ENCODE peak calls at places on chromosomes 12 and 14, in four cellular contexts. L is nephron progenitor cell, E is GM20000, W is NCI-H2081. J is an unnamed sample.

GRCh38 chr12:70754330-70754741 is 117.1 kb upstream of the PTPRB start:
- DNase-seq in W (no peak), E (no peak), L (no peak), J (no peak)

GRCh38 chr12:27034607-27035293 is 12.4 kb downstream of the MED21 start:
- DNase-seq in E (no peak), L (no peak), W (no peak), J (no peak)

GRCh38 chr14:61514006-61514830 is 181.1 kb upstream of the HIF1A start:
- DNase-seq in W (no peak), E (no peak), L (no peak), J (no peak)

GRCh38 chr12:46153267-46153872 is 115.5 kb downstream of the SLC38A1 start:
- DNase-seq in W (peak), L (no peak), E (peak), J (no peak)

GRCh38 chr12:123050913-123051312 is 70.4 kb downstream of the ARL6IP4 start:
- DNase-seq in W (no peak), E (no peak), L (no peak), J (no peak)

GRCh38 chr12:89769483-89769818 is 60.8 kb upstream of the ATP2B1 start:
- DNase-seq in E (no peak), W (no peak), L (no peak), J (no peak)

GRCh38 chr12:5665615-5666014 is 233.7 kb downstream of the NTF3 start:
- DNase-seq in L (no peak), W (no peak), E (no peak), J (no peak)

GRCh38 chr14:24332094-24332983 is 2.5 kb downstream of the ADCY4 start:
- DNase-seq in L (peak), E (peak), W (peak), J (peak)

GRCh38 chr14:78253986-78254385 is 83.8 kb downstream of the NRXN3 start:
- DNase-seq in L (no peak), W (no peak), E (no peak), J (no peak)

GRCh38 chr12:107485731-107486130 is 199.9 kb upstream of the PWP1 start:
- DNase-seq in E (no peak), W (no peak), L (no peak), J (no peak)

GRCh38 chr14:74582910-74583581 is 29.0 kb downstream of the LTBP2 start:
- DNase-seq in W (no peak), L (no peak), E (no peak), J (no peak)

GRCh38 chr14:23631702-23632460 is 4.3 kb upstream of the DHRS2 start:
- DNase-seq in E (peak), L (peak), W (peak), J (peak)

GRCh38 chr12:19301688-19302640 is 137.3 kb upstream of the AEBP2 start:
- DNase-seq in E (no peak), L (no peak), W (no peak), J (no peak)

GRCh38 chr14:67999693-68000384 is 180.3 kb downstream of the RAD51B start:
- DNase-seq in L (no peak), E (no peak), W (no peak), J (no peak)

GRCh38 chr14:68675233-68675577 is 117.7 kb downstream of the ZFP36L1 start:
- DNase-seq in L (no peak), W (no peak), E (no peak), J (no peak)

GRCh38 chr12:43882578-43883178 is 46.8 kb downstream of the TMEM117 start:
- DNase-seq in W (peak), L (peak), E (peak), J (peak)

GRCh38 chr12:108511633-108512540 is 3.2 kb upstream of the FICD start:
- DNase-seq in L (peak), E (peak), W (peak), J (peak)

GRCh38 chr14:99176156-99176945 is 95.6 kb downstream of the BCL11B start:
- DNase-seq in L (no peak), E (no peak), W (no peak), J (no peak)

J was measured in NCI-H345.